ENCODE peak calls at places on chromosomes 4 and X, in eight cellular contexts. D is NCI-H69, M is NCI-H2171 treated with DMSO at 0.1 percent for 48 hours, W is RPMI7951, J is PC-3, P is KBM-7, E is psoas muscle, O is frontal cortex. T is an unnamed sample.

GRCh38 chr4:6594826-6595355 is 19.9 kb downstream of the MAN2B2 start:
- DNase-seq in D (no peak), M (no peak), W (no peak), J (peak; percentile 25), P (no peak), E (no peak), O (no peak), T (no peak)

GRCh38 chr4:54384563-54384962 is 155.5 kb downstream of the PDGFRA start:
- DNase-seq in D (peak; percentile 21), M (no peak), W (peak; percentile 45), J (peak; percentile 56), P (peak; percentile 37), E (no peak), O (no peak), T (no peak)

GRCh38 chr4:3157366-3157765 is 82.9 kb downstream of the HTT start:
- DNase-seq in D (no peak), M (no peak), W (no peak), J (no peak), P (no peak), E (no peak), O (no peak), T (no peak)

GRCh38 chrX:129523076-129524055 is at the start of gene SMARCA1:
- DNase-seq in D (peak; percentile 74), M (peak; percentile 24), W (peak; percentile 54), J (peak; percentile 12), P (peak; percentile 23), E (peak; percentile 58), O (peak; percentile 66), T (peak; percentile 72)

GRCh38 chrX:137040113-137040794 is 6.5 kb upstream of the GPR101 start:
- DNase-seq in D (no peak), M (no peak), W (no peak), J (no peak), P (no peak), E (no peak), O (no peak), T (no peak)

GRCh38 chr4:48290146-48290772 is 20.6 kb upstream of the TEC start:
- DNase-seq in D (peak; percentile 51), M (no peak), W (peak; percentile 34), J (peak; percentile 60), P (peak; percentile 64), E (no peak), O (no peak), T (peak; percentile 10)

GRCh38 chrX:9324676-9325075 is 140.2 kb upstream of the TBL1X start:
- DNase-seq in D (no peak), M (no peak), W (no peak), J (peak; percentile 16), P (no peak), E (no peak), O (no peak), T (no peak)

GRCh38 chr4:137663376-137664054 is 131.2 kb upstream of the PCDH18 start:
- DNase-seq in D (no peak), M (no peak), W (no peak), J (no peak), P (no peak), E (no peak), O (no peak), T (no peak)

GRCh38 chr4:56197387-56197786 is 189.9 kb downstream of the AASDH start:
- DNase-seq in D (no peak), M (no peak), W (no peak), J (peak; percentile 30), P (no peak), E (no peak), O (no peak), T (no peak)